ENCODE peak calls at places on chromosomes 7 and 10, in nine cellular contexts. Z, R, K, G, J, M, P, W and D are unnamed samples. For H3K4me1, the result is how much of the 10 kb centered on the place peaks cover.

GRCh38 chr10:78178940-78179339 is 145.3 kb downstream of the RPS24 start:
- DNase-seq in J (peak), G (no peak), P (peak), W (no peak), M (no peak), Z (no peak), K (peak), R (no peak), D (peak)

GRCh38 chr10:15167411-15168295 is 840 bp downstream of the NMT2 start:
- DNase-seq in W (peak), Z (peak), M (peak), R (peak), J (peak), P (peak), G (peak), K (peak), D (no peak)

GRCh38 chr10:4183761-4184261 is 398.8 kb upstream of the KLF6 start:
- DNase-seq in K (no peak), Z (no peak), P (no peak), W (no peak), G (no peak), M (no peak), R (no peak), J (no peak), D (no peak)

GRCh38 chr10:119350529-119351001 is 143.2 kb downstream of the GRK5 start:
- DNase-seq in J (no peak), W (no peak), P (peak), G (no peak), R (no peak), Z (no peak), M (no peak), K (no peak), D (no peak)

GRCh38 chr7:1567893-1568292 is 1.9 kb downstream of the PSMG3 start:
- DNase-seq in R (peak), G (no peak), K (no peak), P (peak), M (peak), J (peak), W (no peak), Z (no peak), D (no peak)

GRCh38 chr10:63114031-63114814 is 18.9 kb upstream of the NRBF2 start:
- DNase-seq in R (no peak), K (peak), Z (no peak), M (no peak), W (peak), G (peak), P (peak), J (peak), D (no peak)

GRCh38 chr7:135773451-135773850 is 24.8 kb upstream of the FAM180A start:
- DNase-seq in P (no peak), Z (no peak), W (no peak), R (no peak), K (no peak), J (no peak), M (no peak), G (no peak), D (no peak)

GRCh38 chr7:74584160-74584954 is 73.2 kb upstream of the GTF2I start:
- DNase-seq in K (no peak), M (no peak), P (no peak), R (no peak), G (no peak), Z (no peak), W (no peak), J (no peak), D (no peak)

GRCh38 chr7:5382281-5383041 is 41.2 kb downstream of the TNRC18 start:
- DNase-seq in P (peak), R (no peak), Z (peak), W (no peak), K (no peak), G (no peak), M (no peak), J (no peak), D (no peak)

GRCh38 chr10:122999347-122999746 is 9.2 kb downstream of the IKZF5 start:
- DNase-seq in K (no peak), P (no peak), M (no peak), R (no peak), J (no peak), G (no peak), Z (no peak), W (no peak), D (no peak)

GRCh38 chr10:10903620-10904019 is 114.1 kb upstream of the CELF2 start:
- DNase-seq in R (no peak), J (no peak), Z (no peak), M (no peak), W (no peak), P (no peak), G (no peak), K (no peak), D (peak)

GRCh38 chr10:12333382-12334185 is 15.8 kb upstream of the CAMK1D start:
- DNase-seq in P (peak), J (peak), R (peak), M (peak), Z (peak), W (peak), K (peak), G (peak), D (no peak)

GRCh38 chr10:14384096-14384730 is 53.5 kb upstream of the FRMD4A start:
- DNase-seq in M (no peak), K (peak), R (no peak), J (peak), P (no peak), W (no peak), G (no peak), Z (no peak), D (no peak)

GRCh38 chr10:70440296-70441160 is 953 bp downstream of the NODAL start:
- DNase-seq in W (no peak), R (no peak), M (no peak), G (no peak), K (no peak), Z (no peak), J (no peak), P (peak), D (peak)

GRCh38 chr10:96636546-96636945 is 49.7 kb upstream of the TM9SF3 start:
- DNase-seq in K (no peak), M (no peak), P (peak), J (no peak), R (no peak), G (no peak), W (no peak), Z (no peak), D (no peak)

GRCh38 chr7:2038876-2039728 is 193.6 kb downstream of the MAD1L1 start:
- DNase-seq in W (peak), P (no peak), J (no peak), Z (no peak), K (no peak), R (peak), G (no peak), M (no peak), D (peak)

GRCh38 chr10:45592926-45593325 is 79.6 kb downstream of the ZFAND4 start:
- DNase-seq in M (no peak), Z (no peak), K (no peak), R (no peak), G (no peak), W (no peak), P (peak), J (no peak), D (no peak)

GRCh38 chr10:114309111-114309651 is 70.1 kb downstream of the VWA2 start:
- DNase-seq in M (no peak), R (no peak), J (no peak), K (no peak), Z (no peak), G (no peak), W (peak), P (peak), D (no peak)

GRCh38 chr10:14507156-14507555 is 176.4 kb upstream of the FRMD4A start:
- DNase-seq in R (no peak), K (no peak), Z (peak), M (peak), P (no peak), G (no peak), J (no peak), W (no peak), D (no peak)

GRCh38 chr7:108134486-108134885 is 4.3 kb upstream of the LAMB4 start:
- DNase-seq in G (no peak), R (no peak), W (no peak), P (no peak), M (no peak), K (no peak), J (no peak), Z (no peak), D (no peak)

GRCh38 chr7:44176486-44176885 is 12.8 kb downstream of the GCK start:
- DNase-seq in W (peak), P (no peak), Z (no peak), M (no peak), R (no peak), K (no peak), G (no peak), J (no peak), D (no peak)

GRCh38 chr10:79436066-79436849 is 9.2 kb downstream of the ZCCHC24 start:
- DNase-seq in P (no peak), K (no peak), R (no peak), W (peak), Z (peak), G (no peak), M (no peak), J (no peak), D (no peak)

GRCh38 chr10:36602374-36602773 is 523.0 kb upstream of the ANKRD30A start:
- DNase-seq in K (peak), G (no peak), W (no peak), Z (no peak), M (no peak), P (peak), J (peak), R (no peak), D (no peak)

GRCh38 chr7:82274681-82275080 is 168.9 kb downstream of the CACNA2D1 start:
- DNase-seq in K (no peak), J (no peak), W (no peak), Z (no peak), M (no peak), P (no peak), G (no peak), R (no peak), D (no peak)

GRCh38 chr7:109844362-109844761 is 1246.6 kb upstream of the LRRN3 start:
- DNase-seq in G (no peak), J (peak), R (no peak), K (no peak), Z (no peak), W (no peak), M (no peak), P (peak), D (no peak)

GRCh38 chr7:89238156-89238555 is 442.6 kb upstream of the TEX47 start:
- DNase-seq in M (no peak), G (no peak), K (no peak), J (peak), P (peak), W (no peak), Z (no peak), R (no peak), D (no peak)

GRCh38 chr10:15351099-15351820 is 19.8 kb downstream of the FAM171A1 start:
- DNase-seq in J (no peak), K (no peak), R (no peak), M (no peak), Z (no peak), G (no peak), W (peak), P (no peak), D (no peak)

GRCh38 chr10:76881477-76882220 is 756.0 kb downstream of the KCNMA1 start:
- DNase-seq in G (no peak), R (no peak), K (peak), W (no peak), Z (no peak), J (no peak), P (peak), M (no peak), D (no peak)

GRCh38 chr10:86361134-86362128 is 5.2 kb downstream of the GRID1 start:
- DNase-seq in Z (no peak), P (no peak), W (peak), K (no peak), M (no peak), R (peak), J (no peak), G (peak), D (peak)

GRCh38 chr7:22238354-22239311 is 118.3 kb downstream of the RAPGEF5 start:
- DNase-seq in K (peak), R (no peak), W (no peak), G (no peak), J (peak), M (no peak), Z (no peak), P (peak), D (no peak)

GRCh38 chr10:25934673-25935139 is 677 bp downstream of the MYO3A start:
- DNase-seq in J (no peak), W (no peak), R (no peak), P (no peak), M (no peak), K (no peak), G (no peak), Z (no peak), D (peak)

GRCh38 chr7:64686493-64687184 is 20.7 kb downstream of the ZNF107 start:
- DNase-seq in Z (no peak), M (no peak), R (no peak), W (no peak), J (peak), K (peak), P (no peak), G (peak), D (no peak)

GRCh38 chr10:89697946-89698345 is 3.4 kb upstream of the KIF20B start:
- DNase-seq in J (no peak), Z (no peak), P (no peak), G (no peak), K (no peak), R (no peak), M (no peak), W (no peak), D (no peak)
- H3K4me1 ChIP-seq in J (under half), Z (under half), P (under half), G (under half), K (under half), R (under half), M (under half), W (under half), D (under half)

DNA sequence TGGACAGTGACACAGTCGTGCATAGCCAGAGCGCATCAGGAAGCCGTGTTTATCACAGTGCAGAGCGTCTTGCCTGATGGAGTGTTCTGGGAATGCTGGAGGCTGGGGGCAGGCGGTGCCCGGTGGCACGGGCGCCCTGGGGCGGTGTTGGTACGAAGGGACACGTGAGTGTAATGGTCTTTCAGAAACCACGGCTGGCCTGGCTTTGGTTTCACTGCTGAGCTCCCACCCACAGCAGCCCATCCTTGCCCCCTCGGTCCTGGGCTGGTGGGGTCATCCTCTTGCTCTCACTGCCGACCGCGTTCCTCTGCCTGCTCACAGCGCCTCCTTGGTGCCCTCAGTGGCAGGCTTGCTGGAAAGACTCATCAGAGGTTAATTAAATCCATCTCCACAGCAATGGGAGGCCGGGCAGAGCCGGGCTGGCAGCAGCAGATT is 50.6 kb downstream of the NKX6-2 start:
- DNase-seq in Z (no peak), P (no peak), J (no peak), G (no peak), K (no peak), W (no peak), M (no peak), R (no peak), D (no peak)
- H3K4me1 ChIP-seq in Z (under half), P (under half), J (under half), G (under half), K (under half), W (under half), M (under half), R (under half), D (under half)

GRCh38 chr7:32044739-32045138 is 25.5 kb downstream of the PDE1C start:
- DNase-seq in P (no peak), K (no peak), G (no peak), M (no peak), Z (no peak), W (no peak), J (no peak), R (no peak), D (no peak)
- H3K4me1 ChIP-seq in P (under half), K (under half), G (under half), M (under half), Z (under half), W (under half), J (under half), R (under half), D (under half)

GRCh38 chr10:71971769-71972555 is 7.8 kb downstream of the CHST3 start:
- DNase-seq in R (no peak), G (no peak), P (no peak), Z (no peak), M (no peak), J (no peak), W (no peak), K (no peak), D (no peak)
- H3K4me1 ChIP-seq in R (under half), G (under half), P (half or more), Z (under half), M (under half), J (under half), W (half or more), K (half or more), D (under half)